ENCODE peak calls at places on chromosomes 4 and X, in six cellular contexts. E is H1, F is HCT116, V is K562, H is HepG2, O is GM12878. G is an unnamed sample.

GRCh38 chr4:788636-789297 is 37.2 kb downstream of the CPLX1 start:
- DNase-seq in E (no peak), F (no peak), V (no peak), H (no peak), O (no peak), G (no peak)

GRCh38 chr4:106594291-106594952 is 225.8 kb upstream of the GIMD1 start:
- DNase-seq in E (no peak), F (no peak), V (no peak), H (no peak), O (no peak), G (no peak)

GRCh38 chrX:53280316-53280702 is 1.1 kb downstream of the IQSEC2 start:
- DNase-seq in E (no peak), F (no peak), V (no peak), H (no peak), O (no peak), G (no peak)

GRCh38 chr4:119209077-119209476 is 3.4 kb upstream of the USP53 start:
- DNase-seq in E (no peak), F (peak; percentile 95), V (peak; percentile 18), H (peak; percentile 18), O (no peak), G (no peak)

GRCh38 chrX:13750812-13751211 is 16.3 kb downstream of the OFD1 start:
- DNase-seq in E (no peak), F (no peak), V (no peak), H (no peak), O (no peak), G (no peak)

GRCh38 chr4:88725986-88726385 is 28.4 kb upstream of the NAP1L5 start:
- DNase-seq in E (no peak), F (no peak), V (no peak), H (no peak), O (no peak), G (no peak)

GRCh38 chr4:18318682-18319410 is 297.3 kb upstream of the LCORL start:
- DNase-seq in E (no peak), F (no peak), V (no peak), H (no peak), O (no peak), G (no peak)

GRCh38 chr4:103498161-103499070 is 221.4 kb downstream of the TACR3 start:
- DNase-seq in E (no peak), F (no peak), V (no peak), H (no peak), O (peak; percentile 12), G (no peak)

GRCh38 chr4:52260507-52261302 is 209.6 kb downstream of the SPATA18 start:
- DNase-seq in E (no peak), F (no peak), V (no peak), H (no peak), O (no peak), G (no peak)

GRCh38 chrX:38435130-38435529 is 82.7 kb downstream of the OTC start:
- DNase-seq in E (no peak), F (no peak), V (no peak), H (no peak), O (no peak), G (no peak)

GRCh38 chr4:151015458-151016344 is 617 bp upstream of the LRBA start:
- DNase-seq in E (peak; percentile 91), F (peak; percentile 77), V (peak; percentile 85), H (peak; percentile 64), O (no peak), G (peak; percentile 40)

GRCh38 chrX:3227526-3227925 is 118.9 kb downstream of the MXRA5 start:
- DNase-seq in E (no peak), F (no peak), V (no peak), H (no peak), O (no peak), G (no peak)

GRCh38 chr4:8646296-8647093 is 53.9 kb downstream of the CPZ start:
- DNase-seq in E (no peak), F (no peak), V (no peak), H (no peak), O (no peak), G (no peak)

GRCh38 chr4:47561331-47561730 is 76.3 kb downstream of the ATP10D start:
- DNase-seq in E (no peak), F (no peak), V (no peak), H (peak; percentile 59), O (no peak), G (no peak)

GRCh38 chrX:38515291-38515690 is 46.1 kb upstream of the TSPAN7 start:
- DNase-seq in E (no peak), F (no peak), V (no peak), H (no peak), O (no peak), G (no peak)

GRCh38 chr4:75800972-75801371 is 76.6 kb downstream of the USO1 start:
- DNase-seq in E (no peak), F (no peak), V (no peak), H (no peak), O (no peak), G (no peak)

GRCh38 chr4:3767569-3768288 is 1.5 kb downstream of the ADRA2C start:
- DNase-seq in E (peak; percentile 63), F (no peak), V (no peak), H (no peak), O (no peak), G (no peak)

GRCh38 chrX:56994375-56995270 is 718 bp downstream of the SPIN3 start:
- DNase-seq in E (no peak), F (no peak), V (no peak), H (no peak), O (no peak), G (no peak)

GRCh38 chrX:44202596-44202995 is 140.9 kb downstream of the EFHC2 start:
- DNase-seq in E (no peak), F (no peak), V (no peak), H (no peak), O (no peak), G (no peak)

GRCh38 chr4:159006202-159006601 is 96.7 kb upstream of the RAPGEF2 start:
- DNase-seq in E (no peak), F (peak; percentile 75), V (no peak), H (peak; percentile 88), O (no peak), G (peak; percentile 38)

GRCh38 chrX:47293106-47293505 is 60.3 kb downstream of the USP11 start:
- DNase-seq in E (no peak), F (no peak), V (no peak), H (no peak), O (no peak), G (no peak)

GRCh38 chr4:150119492-150119891 is 41.2 kb downstream of the DCLK2 start:
- DNase-seq in E (no peak), F (no peak), V (no peak), H (peak; percentile 61), O (no peak), G (no peak)

GRCh38 chr4:121096629-121097028 is 24.3 kb upstream of the NDNF start:
- DNase-seq in E (no peak), F (peak; percentile 24), V (no peak), H (peak; percentile 7), O (no peak), G (no peak)

DNA sequence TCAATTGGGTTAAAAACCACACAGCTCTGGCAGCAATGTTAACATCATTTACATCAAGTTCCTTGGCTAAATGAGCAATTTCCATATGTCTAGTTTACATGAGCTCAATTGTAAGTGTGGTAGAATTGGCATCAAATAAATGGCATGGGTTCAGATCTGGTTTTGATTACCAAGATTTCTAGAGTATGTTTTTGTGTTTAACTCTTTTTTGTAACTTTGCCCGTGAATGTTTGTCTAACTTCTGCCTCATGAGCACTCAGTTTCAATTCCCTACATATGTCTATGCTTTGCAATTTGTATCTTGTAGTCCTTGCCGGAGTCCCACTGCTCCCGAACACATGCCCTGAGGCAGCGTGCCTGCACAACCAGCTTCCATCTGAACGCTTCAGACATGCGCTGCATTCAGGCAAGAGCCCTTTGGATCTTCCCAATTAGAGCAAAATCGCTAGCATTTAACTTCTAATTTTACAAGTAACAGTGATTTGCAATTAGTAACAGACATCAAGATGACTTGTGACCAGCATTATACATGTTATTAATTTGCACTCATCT is 644.4 kb downstream of the TRIML1 start:
- DNase-seq in E (no peak), F (no peak), V (no peak), H (no peak), O (no peak), G (no peak)
- TF ChIP-seq ZNF274 in E (no peak), F (no peak), V (no peak), H (no peak), O (no peak), G (no peak)

GRCh38 chr4:5711479-5712184 is 631 bp downstream of the EVC start:
- DNase-seq in E (peak; percentile 65), F (no peak), V (no peak), H (peak; percentile 15), O (no peak), G (no peak)

GRCh38 chr4:5712931-5713330 is 1.9 kb downstream of the EVC start:
- DNase-seq in E (no peak), F (no peak), V (no peak), H (no peak), O (no peak), G (no peak)

GRCh38 chr4:5710962-5711478 is at the start of gene EVC:
- DNase-seq in E (peak; percentile 85), F (no peak), V (peak; percentile 37), H (peak; percentile 54), O (no peak), G (peak; percentile 66)

GRCh38 chr4:5713861-5714260 is 2.9 kb downstream of the EVC start:
- DNase-seq in E (no peak), F (no peak), V (no peak), H (no peak), O (no peak), G (no peak)

GRCh38 chr4:5712517-5712916 is 1.5 kb downstream of the EVC start:
- DNase-seq in E (no peak), F (no peak), V (no peak), H (no peak), O (peak; percentile 74), G (no peak)
- H3K9ac ChIP-seq in E (no peak overlapping the region), F (no peak overlapping the region), V (no peak overlapping the region), H (no peak overlapping the region), O (peak overlapping the region; percentile 56), G (no peak overlapping the region)

GRCh38 chr4:98260047-98260578 is 1.1 kb upstream of the RAP1GDS1 start:
- DNase-seq in E (no peak), F (peak; percentile 7), V (no peak), H (peak; percentile 52), O (no peak), G (peak; percentile 23)
- TF ChIP-seq ZNF274 in E (no peak), F (no peak), V (no peak), H (no peak), O (no peak), G (no peak)

GRCh38 chr4:174423257-174423944 is 98.9 kb downstream of the HPGD start:
- DNase-seq in E (no peak), F (peak; percentile 56), V (no peak), H (no peak), O (no peak), G (no peak)
- H3K9ac ChIP-seq in E (no peak overlapping the region), F (no peak overlapping the region), V (no peak overlapping the region), H (no peak overlapping the region), O (no peak overlapping the region), G (no peak overlapping the region)

GRCh38 chr4:20109395-20109794 is 142.3 kb upstream of the SLIT2 start:
- DNase-seq in E (no peak), F (no peak), V (no peak), H (no peak), O (no peak), G (no peak)
- TF ChIP-seq ZNF274 in E (no peak), F (no peak), V (no peak), H (no peak), O (no peak), G (no peak)

DNA sequence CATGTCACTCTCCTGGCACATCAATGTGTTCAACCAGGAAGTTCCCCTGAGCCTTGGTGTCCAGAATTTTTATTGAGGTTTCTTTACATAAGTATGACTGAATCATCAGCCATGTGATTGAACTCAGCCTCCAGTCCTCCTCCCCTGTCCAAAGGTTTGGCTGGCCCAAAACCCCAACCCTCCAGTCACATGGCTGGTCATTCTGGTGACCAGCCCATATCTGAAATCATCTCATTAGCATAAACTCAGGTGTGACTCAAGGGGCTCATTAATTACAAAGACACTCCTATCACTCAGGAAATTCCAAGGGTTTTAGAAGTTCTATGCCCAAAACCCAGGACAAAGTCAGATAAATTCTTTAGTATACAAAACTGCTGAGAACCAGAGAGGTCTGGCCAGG is 20.6 kb upstream of the SUPT20HL2 start:
- DNase-seq in E (no peak), F (no peak), V (no peak), H (no peak), O (no peak), G (no peak)
- H3K9ac ChIP-seq in E (no peak overlapping the region), F (no peak overlapping the region), V (no peak overlapping the region), H (no peak overlapping the region), O (no peak overlapping the region), G (no peak overlapping the region)

G was measured in NT2/D1.